ENCODE peak calls at places on chromosomes 16 and 17, in eight cellular contexts. I, Y, E, M, T, U, L and F are unnamed samples.
A peak's percentile ranks its signal among the peaks of the same experiment; 100 is the strongest.

GRCh38 chr16:19899605-19899955 is 14.9 kb upstream of the GPRC5B start:
- DNase-seq in U (no peak), T (no peak), I (no peak), L (no peak), E (no peak), Y (no peak), M (no peak), F (no peak)

GRCh38 chr16:87345721-87346424 is 28.7 kb upstream of the C16orf95 start:
- DNase-seq in I (no peak), E (no peak), Y (no peak), U (no peak), M (no peak), L (peak; percentile 17), T (no peak), F (no peak)

GRCh38 chr16:89651584-89651983 is 5.9 kb downstream of the CHMP1A start:
- DNase-seq in U (no peak), I (no peak), Y (no peak), L (no peak), T (no peak), M (no peak), E (no peak), F (no peak)

GRCh38 chr17:35167666-35168065 is 20.0 kb downstream of the UNC45B start:
- DNase-seq in Y (no peak), U (no peak), E (no peak), M (no peak), I (no peak), L (no peak), T (no peak), F (no peak)

GRCh38 chr17:48559609-48560451 is 14.9 kb upstream of the HOXB2 start:
- DNase-seq in L (no peak), T (no peak), M (no peak), U (no peak), I (no peak), E (no peak), Y (no peak), F (peak; percentile 31)

GRCh38 chr17:36885761-36886365 is 51.4 kb upstream of the LHX1 start:
- DNase-seq in T (no peak), M (no peak), E (no peak), L (no peak), I (no peak), Y (no peak), U (no peak), F (no peak)

GRCh38 chr17:38466346-38467315 is 38.4 kb downstream of the ARHGAP23 start:
- DNase-seq in M (no peak), U (no peak), I (no peak), T (no peak), Y (no peak), E (no peak), L (no peak), F (no peak)

GRCh38 chr16:21608647-21609328 is 9.4 kb downstream of the METTL9 start:
- DNase-seq in Y (no peak), M (no peak), T (no peak), U (peak; percentile 15), E (no peak), L (no peak), I (no peak), F (no peak)

GRCh38 chr16:72029567-72030271 is 21.2 kb downstream of the DHODH start:
- DNase-seq in U (no peak), Y (no peak), I (no peak), L (no peak), M (no peak), T (no peak), E (no peak), F (no peak)

GRCh38 chr17:69714659-69715058 is 300.2 kb downstream of the MAP2K6 start:
- DNase-seq in T (no peak), E (no peak), U (no peak), L (no peak), Y (no peak), M (no peak), I (no peak), F (no peak)

GRCh38 chr16:2022723-2023097 is 3.1 kb downstream of the NPW start:
- DNase-seq in U (no peak), I (no peak), M (peak; percentile 88), E (no peak), T (peak; percentile 46), Y (no peak), L (no peak), F (no peak)

GRCh38 chr16:85661131-85662035 is 27.4 kb downstream of the GINS2 start:
- DNase-seq in U (no peak), I (no peak), T (no peak), L (peak; percentile 22), M (no peak), E (no peak), Y (peak; percentile 84), F (no peak)

GRCh38 chr17:68378202-68379149 is 78.8 kb downstream of the WIPI1 start:
- DNase-seq in Y (peak; percentile 99), U (no peak), E (peak; percentile 77), L (peak; percentile 61), I (peak; percentile 75), M (peak; percentile 80), T (no peak), F (no peak)